ENCODE peak calls at places on chromosomes 7 and 10, in five cellular contexts. One of them, this sample, is unnamed.

GRCh38 chr10:69362471-69362954 is 54.2 kb downstream of the TACR2 start:
- DNase-seq in hepatocyte: no peak
- DNase-seq in right atrium auricular region: peak
- DNase-seq in GM10248: no peak
- DNase-seq in choroid plexus epithelial cell: peak
- DNase-seq in this sample: no peak

GRCh38 chr10:47454294-47455058 is 29.4 kb downstream of the ANXA8 start:
- DNase-seq in hepatocyte: no peak
- DNase-seq in right atrium auricular region: no peak
- DNase-seq in GM10248: peak
- DNase-seq in choroid plexus epithelial cell: no peak
- DNase-seq in this sample: peak

GRCh38 chr7:134356421-134356936 is 39.7 kb upstream of the SLC35B4 start:
- DNase-seq in hepatocyte: no peak
- DNase-seq in right atrium auricular region: no peak
- DNase-seq in GM10248: no peak
- DNase-seq in choroid plexus epithelial cell: no peak
- DNase-seq in this sample: no peak

GRCh38 chr7:67937717-67938191 is 941.1 kb downstream of the TYW1 start:
- DNase-seq in hepatocyte: peak
- DNase-seq in right atrium auricular region: no peak
- DNase-seq in GM10248: no peak
- DNase-seq in choroid plexus epithelial cell: peak
- DNase-seq in this sample: no peak

GRCh38 chr7:116235380-116235779 is 25.0 kb downstream of the TES start:
- DNase-seq in hepatocyte: no peak
- DNase-seq in right atrium auricular region: no peak
- DNase-seq in GM10248: no peak
- DNase-seq in choroid plexus epithelial cell: no peak
- DNase-seq in this sample: no peak

GRCh38 chr7:134420509-134421125 is 38.3 kb downstream of the AKR1B1 start:
- DNase-seq in hepatocyte: peak
- DNase-seq in right atrium auricular region: no peak
- DNase-seq in GM10248: peak
- DNase-seq in choroid plexus epithelial cell: peak
- DNase-seq in this sample: peak

GRCh38 chr10:70835895-70836294 is 20.1 kb downstream of the SGPL1 start:
- DNase-seq in hepatocyte: no peak
- DNase-seq in right atrium auricular region: no peak
- DNase-seq in GM10248: no peak
- DNase-seq in choroid plexus epithelial cell: peak
- DNase-seq in this sample: no peak

GRCh38 chr10:4257939-4258465 is 473.0 kb upstream of the KLF6 start:
- DNase-seq in hepatocyte: no peak
- DNase-seq in right atrium auricular region: no peak
- DNase-seq in GM10248: no peak
- DNase-seq in choroid plexus epithelial cell: peak
- DNase-seq in this sample: no peak

GRCh38 chr10:62038609-62039190 is 137.2 kb downstream of the ARID5B start:
- DNase-seq in hepatocyte: peak
- DNase-seq in right atrium auricular region: peak
- DNase-seq in GM10248: peak
- DNase-seq in choroid plexus epithelial cell: peak
- DNase-seq in this sample: peak

GRCh38 chr10:127802532-127803055 is 65.6 kb downstream of the FOXI2 start:
- DNase-seq in hepatocyte: no peak
- DNase-seq in right atrium auricular region: no peak
- DNase-seq in GM10248: no peak
- DNase-seq in choroid plexus epithelial cell: no peak
- DNase-seq in this sample: no peak

GRCh38 chr10:104614245-104614831 is 26.8 kb upstream of the SORCS3 start:
- DNase-seq in hepatocyte: peak
- DNase-seq in right atrium auricular region: no peak
- DNase-seq in GM10248: peak
- DNase-seq in choroid plexus epithelial cell: peak
- DNase-seq in this sample: peak

GRCh38 chr7:75040512-75040911 is 33.1 kb downstream of the RCC1L start:
- DNase-seq in hepatocyte: no peak
- DNase-seq in right atrium auricular region: no peak
- DNase-seq in GM10248: peak
- DNase-seq in choroid plexus epithelial cell: no peak
- DNase-seq in this sample: peak

GRCh38 chr7:156173346-156173745 is 361.1 kb upstream of the SHH start:
- DNase-seq in hepatocyte: no peak
- DNase-seq in right atrium auricular region: no peak
- DNase-seq in GM10248: no peak
- DNase-seq in choroid plexus epithelial cell: no peak
- DNase-seq in this sample: no peak

GRCh38 chr7:157279973-157280841 is 56.6 kb upstream of the DNAJB6 start:
- DNase-seq in hepatocyte: no peak
- DNase-seq in right atrium auricular region: no peak
- DNase-seq in GM10248: peak
- DNase-seq in choroid plexus epithelial cell: no peak
- DNase-seq in this sample: peak

GRCh38 chr7:120732256-120732655 is 125.7 kb downstream of the TSPAN12 start:
- DNase-seq in hepatocyte: no peak
- DNase-seq in right atrium auricular region: no peak
- DNase-seq in GM10248: no peak
- DNase-seq in choroid plexus epithelial cell: peak
- DNase-seq in this sample: no peak

GRCh38 chr10:63206997-63207952 is 74.1 kb downstream of the NRBF2 start:
- DNase-seq in hepatocyte: peak
- DNase-seq in right atrium auricular region: no peak
- DNase-seq in GM10248: no peak
- DNase-seq in choroid plexus epithelial cell: peak
- DNase-seq in this sample: no peak

GRCh38 chr7:131506597-131506996 is 49.8 kb downstream of the PODXL start:
- DNase-seq in hepatocyte: no peak
- DNase-seq in right atrium auricular region: peak
- DNase-seq in GM10248: no peak
- DNase-seq in choroid plexus epithelial cell: no peak
- DNase-seq in this sample: no peak

GRCh38 chr10:1050555-1050954 is 1.6 kb upstream of the IDI1 start:
- DNase-seq in hepatocyte: peak
- DNase-seq in right atrium auricular region: no peak
- DNase-seq in GM10248: no peak
- DNase-seq in choroid plexus epithelial cell: no peak
- DNase-seq in this sample: no peak

GRCh38 chr7:24531255-24531654 is 42.0 kb upstream of the PALS2 start:
- DNase-seq in hepatocyte: no peak
- DNase-seq in right atrium auricular region: no peak
- DNase-seq in GM10248: no peak
- DNase-seq in choroid plexus epithelial cell: no peak
- DNase-seq in this sample: no peak

GRCh38 chr10:77539147-77539935 is 98.3 kb downstream of the KCNMA1 start:
- DNase-seq in hepatocyte: no peak
- DNase-seq in right atrium auricular region: no peak
- DNase-seq in GM10248: no peak
- DNase-seq in choroid plexus epithelial cell: no peak
- DNase-seq in this sample: no peak

GRCh38 chr7:2199956-2200583 is 32.7 kb downstream of the MAD1L1 start:
- DNase-seq in hepatocyte: no peak
- DNase-seq in right atrium auricular region: no peak
- DNase-seq in GM10248: no peak
- DNase-seq in choroid plexus epithelial cell: no peak
- DNase-seq in this sample: no peak

GRCh38 chr7:20306499-20306946 is 24.2 kb upstream of the ITGB8 start:
- DNase-seq in hepatocyte: peak
- DNase-seq in right atrium auricular region: no peak
- DNase-seq in GM10248: no peak
- DNase-seq in choroid plexus epithelial cell: no peak
- DNase-seq in this sample: no peak

GRCh38 chr10:2014541-2014940 is 277.2 kb upstream of the ADARB2 start:
- DNase-seq in hepatocyte: no peak
- DNase-seq in right atrium auricular region: no peak
- DNase-seq in GM10248: no peak
- DNase-seq in choroid plexus epithelial cell: no peak
- DNase-seq in this sample: no peak

GRCh38 chr7:96238976-96239766 is 82.7 kb downstream of the SLC25A13 start:
- DNase-seq in hepatocyte: no peak
- DNase-seq in right atrium auricular region: no peak
- DNase-seq in GM10248: no peak
- DNase-seq in choroid plexus epithelial cell: no peak
- DNase-seq in this sample: no peak

GRCh38 chr10:131840788-131841118 is 60.1 kb upstream of the PPP2R2D start:
- DNase-seq in hepatocyte: no peak
- DNase-seq in right atrium auricular region: no peak
- DNase-seq in GM10248: no peak
- DNase-seq in choroid plexus epithelial cell: no peak
- DNase-seq in this sample: no peak

GRCh38 chr7:140646931-140647647 is 6.5 kb upstream of the DENND2A start:
- DNase-seq in hepatocyte: peak
- DNase-seq in right atrium auricular region: no peak
- DNase-seq in GM10248: peak
- DNase-seq in choroid plexus epithelial cell: peak
- DNase-seq in this sample: peak

GRCh38 chr10:103659674-103660363 is 166.3 kb downstream of the NEURL1 start:
- DNase-seq in hepatocyte: peak
- DNase-seq in right atrium auricular region: peak
- DNase-seq in GM10248: peak
- DNase-seq in choroid plexus epithelial cell: peak
- DNase-seq in this sample: peak

GRCh38 chr7:17336168-17336567 is 37.7 kb downstream of the AHR start:
- DNase-seq in hepatocyte: no peak
- DNase-seq in right atrium auricular region: no peak
- DNase-seq in GM10248: no peak
- DNase-seq in choroid plexus epithelial cell: no peak
- DNase-seq in this sample: peak

GRCh38 chr10:131183546-131184045 is 127.9 kb downstream of the TCERG1L start:
- DNase-seq in hepatocyte: no peak
- DNase-seq in right atrium auricular region: no peak
- DNase-seq in GM10248: no peak
- DNase-seq in choroid plexus epithelial cell: no peak
- DNase-seq in this sample: no peak

GRCh38 chr7:45589061-45589460 is 14.9 kb downstream of the ADCY1 start:
- DNase-seq in hepatocyte: no peak
- DNase-seq in right atrium auricular region: no peak
- DNase-seq in GM10248: no peak
- DNase-seq in choroid plexus epithelial cell: no peak
- DNase-seq in this sample: no peak

GRCh38 chr10:47370878-47371277 is 13.2 kb downstream of the ZNF488 start:
- DNase-seq in hepatocyte: no peak
- DNase-seq in right atrium auricular region: peak
- DNase-seq in GM10248: no peak
- DNase-seq in choroid plexus epithelial cell: no peak
- DNase-seq in this sample: no peak

GRCh38 chr7:41731486-41732278 is 28.8 kb upstream of the INHBA start:
- DNase-seq in hepatocyte: no peak
- DNase-seq in right atrium auricular region: no peak
- DNase-seq in GM10248: peak
- DNase-seq in choroid plexus epithelial cell: no peak
- DNase-seq in this sample: peak

GRCh38 chr10:24207781-24208611 is 942 bp upstream of the KIAA1217 start:
- DNase-seq in hepatocyte: peak
- DNase-seq in right atrium auricular region: peak
- DNase-seq in GM10248: no peak
- DNase-seq in choroid plexus epithelial cell: peak
- DNase-seq in this sample: no peak

DNA sequence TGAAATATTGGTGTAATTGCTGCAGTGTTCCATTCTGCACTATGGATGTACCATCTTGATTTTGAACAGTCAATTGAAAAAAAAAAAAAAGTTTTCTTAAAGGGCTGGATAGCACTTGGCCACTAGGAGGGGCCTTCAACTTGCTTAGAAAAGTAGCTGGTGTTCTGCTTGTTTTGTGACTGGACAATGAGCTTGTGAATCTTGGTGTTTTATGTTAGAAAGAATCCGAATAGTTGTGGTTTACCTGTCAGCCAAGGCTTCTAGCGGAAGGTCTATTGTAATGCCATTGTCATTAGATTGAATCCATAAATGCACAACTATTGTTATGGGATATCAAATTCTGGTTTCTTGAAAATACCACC is 77.1 kb downstream of the BMPER start:
- DNase-seq in hepatocyte: no peak
- DNase-seq in right atrium auricular region: no peak
- DNase-seq in GM10248: no peak
- DNase-seq in choroid plexus epithelial cell: peak
- DNase-seq in this sample: no peak
- TF ChIP-seq CTCF in hepatocyte: peak
- TF ChIP-seq CTCF in right atrium auricular region: peak
- TF ChIP-seq CTCF in GM10248: no peak
- TF ChIP-seq CTCF in choroid plexus epithelial cell: peak
- TF ChIP-seq CTCF in this sample: no peak

DNA sequence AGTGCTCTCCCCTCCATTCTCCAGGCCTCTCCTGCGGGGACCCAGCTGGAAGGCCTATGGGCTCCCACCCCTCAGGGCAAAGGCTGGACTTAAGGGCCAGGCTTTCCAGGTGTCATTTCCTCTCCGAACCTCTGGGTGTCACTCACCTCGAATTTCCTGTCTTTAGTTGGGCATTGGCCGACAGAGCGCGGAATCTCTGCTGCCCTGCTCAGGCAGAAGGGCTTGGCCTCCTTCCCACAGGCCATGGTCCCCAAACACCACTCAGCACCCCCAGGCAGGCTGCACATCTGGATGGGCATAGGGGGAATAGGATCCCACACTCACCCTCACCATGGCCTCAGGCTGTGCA is 212.9 kb downstream of the CCSER2 start:
- DNase-seq in hepatocyte: no peak
- DNase-seq in right atrium auricular region: no peak
- DNase-seq in GM10248: no peak
- DNase-seq in choroid plexus epithelial cell: peak
- DNase-seq in this sample: no peak
- TF ChIP-seq CTCF in hepatocyte: no peak
- TF ChIP-seq CTCF in right atrium auricular region: no peak
- TF ChIP-seq CTCF in GM10248: no peak
- TF ChIP-seq CTCF in choroid plexus epithelial cell: peak
- TF ChIP-seq CTCF in this sample: no peak

GRCh38 chr7:158494162-158494586 is 93.4 kb downstream of the PTPRN2 start:
- DNase-seq in hepatocyte: no peak
- DNase-seq in right atrium auricular region: no peak
- DNase-seq in GM10248: no peak
- DNase-seq in choroid plexus epithelial cell: no peak
- DNase-seq in this sample: peak
- TF ChIP-seq CTCF in hepatocyte: no peak
- TF ChIP-seq CTCF in right atrium auricular region: no peak
- TF ChIP-seq CTCF in GM10248: peak
- TF ChIP-seq CTCF in choroid plexus epithelial cell: no peak
- TF ChIP-seq CTCF in this sample: peak

DNA sequence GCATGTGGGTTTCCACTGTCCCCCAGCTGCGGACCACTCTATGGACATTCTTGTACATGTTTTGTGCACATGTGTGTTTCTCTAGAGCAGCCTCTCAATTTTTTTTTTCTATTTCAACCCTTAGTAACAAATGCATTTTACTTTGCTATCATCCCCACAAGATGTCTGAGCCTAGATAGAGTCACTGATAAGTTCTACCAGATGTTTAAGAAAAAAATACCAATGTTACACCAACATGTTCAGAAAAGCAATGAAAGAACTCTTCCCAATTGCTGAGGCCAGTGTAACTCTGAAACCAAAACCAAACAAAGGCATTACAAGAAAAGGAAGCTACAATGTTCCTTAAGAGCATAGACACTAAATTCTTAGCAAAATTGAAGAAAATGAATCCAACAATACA is 218.5 kb downstream of the CXCL12 start:
- DNase-seq in hepatocyte: no peak
- DNase-seq in right atrium auricular region: no peak
- DNase-seq in GM10248: no peak
- DNase-seq in choroid plexus epithelial cell: no peak
- DNase-seq in this sample: no peak
- TF ChIP-seq CTCF in hepatocyte: no peak
- TF ChIP-seq CTCF in right atrium auricular region: no peak
- TF ChIP-seq CTCF in GM10248: no peak
- TF ChIP-seq CTCF in choroid plexus epithelial cell: no peak
- TF ChIP-seq CTCF in this sample: no peak

This sample was measured in GM13976.